ENCODE peak calls at places on chromosomes 11 and 22, in ten cellular contexts. S, V, N, G, H, Q, X, P, M and Z are unnamed samples.

GRCh38 chr11:8101421-8101820 is 20.4 kb downstream of the TUB start:
- DNase-seq in S (peak), V (no peak), N (no peak), G (no peak), H (no peak), Q (peak), X (no peak), P (no peak), M (no peak), Z (no peak)

GRCh38 chr22:43434601-43435311 is 22.9 kb downstream of the MPPED1 start:
- DNase-seq in S (peak), V (peak), N (no peak), G (no peak), H (no peak), Q (no peak), X (no peak), P (no peak), M (no peak), Z (no peak)

GRCh38 chr11:34366522-34366921 is 8.7 kb upstream of the ABTB2 start:
- DNase-seq in S (no peak), V (no peak), N (peak), G (no peak), H (peak), Q (no peak), X (peak), P (no peak), M (no peak), Z (no peak)

GRCh38 chr11:33211588-33211987 is 45.6 kb upstream of the HIPK3 start:
- DNase-seq in S (no peak), V (no peak), N (no peak), G (no peak), H (peak), Q (no peak), X (no peak), P (peak), M (no peak), Z (no peak)

GRCh38 chr11:61334434-61335354 is 1.7 kb downstream of the TKFC start:
- DNase-seq in S (no peak), V (no peak), N (no peak), G (no peak), H (peak), Q (no peak), X (peak), P (peak), M (peak), Z (peak)

GRCh38 chr11:56521955-56522354 is 21.1 kb downstream of the OR5M11 start:
- DNase-seq in S (no peak), V (no peak), N (no peak), G (no peak), H (no peak), Q (no peak), X (no peak), P (no peak), M (no peak), Z (no peak)

GRCh38 chr11:70415642-70416395 is 17.5 kb downstream of the CTTN start:
- DNase-seq in S (no peak), V (no peak), N (peak), G (no peak), H (no peak), Q (no peak), X (peak), P (no peak), M (peak), Z (no peak)

GRCh38 chr11:122308286-122308685 is 192.3 kb upstream of the BLID start:
- DNase-seq in S (no peak), V (no peak), N (no peak), G (no peak), H (no peak), Q (no peak), X (no peak), P (no peak), M (no peak), Z (no peak)

GRCh38 chr11:17864478-17864941 is 129.9 kb downstream of the KCNC1 start:
- DNase-seq in S (no peak), V (no peak), N (no peak), G (no peak), H (no peak), Q (no peak), X (no peak), P (no peak), M (no peak), Z (no peak)

GRCh38 chr11:19679952-19680823 is 32.4 kb upstream of the NAV2 start:
- DNase-seq in S (no peak), V (peak), N (peak), G (peak), H (peak), Q (peak), X (peak), P (peak), M (peak), Z (peak)

GRCh38 chr11:19686234-19686633 is 26.4 kb upstream of the NAV2 start:
- DNase-seq in S (no peak), V (no peak), N (no peak), G (no peak), H (no peak), Q (no peak), X (no peak), P (no peak), M (no peak), Z (no peak)

GRCh38 chr11:19680824-19681368 is 31.7 kb upstream of the NAV2 start:
- DNase-seq in S (no peak), V (no peak), N (peak), G (no peak), H (no peak), Q (no peak), X (no peak), P (no peak), M (no peak), Z (peak)

GRCh38 chr11:19683862-19684491 is 28.7 kb upstream of the NAV2 start:
- DNase-seq in S (no peak), V (no peak), N (no peak), G (no peak), H (no peak), Q (no peak), X (no peak), P (no peak), M (no peak), Z (no peak)

GRCh38 chr11:19683141-19683805 is 29.4 kb upstream of the NAV2 start:
- DNase-seq in S (no peak), V (no peak), N (no peak), G (no peak), H (peak), Q (peak), X (peak), P (no peak), M (no peak), Z (no peak)
- H3K4me3 ChIP-seq in S (no peak), V (no peak), N (no peak), G (no peak), H (no peak), Q (no peak), X (no peak), P (no peak), M (no peak), Z (no peak)

GRCh38 chr22:39401301-39401631 is 1.7 kb downstream of the TAB1 start:
- DNase-seq in S (no peak), V (no peak), N (no peak), G (no peak), H (no peak), Q (no peak), X (no peak), P (no peak), M (no peak), Z (no peak)
- TF ChIP-seq CTCF in S (no peak), V (no peak), N (no peak), G (no peak), H (no peak), Q (no peak), X (no peak), P (no peak), M (no peak), Z (no peak)

DNA sequence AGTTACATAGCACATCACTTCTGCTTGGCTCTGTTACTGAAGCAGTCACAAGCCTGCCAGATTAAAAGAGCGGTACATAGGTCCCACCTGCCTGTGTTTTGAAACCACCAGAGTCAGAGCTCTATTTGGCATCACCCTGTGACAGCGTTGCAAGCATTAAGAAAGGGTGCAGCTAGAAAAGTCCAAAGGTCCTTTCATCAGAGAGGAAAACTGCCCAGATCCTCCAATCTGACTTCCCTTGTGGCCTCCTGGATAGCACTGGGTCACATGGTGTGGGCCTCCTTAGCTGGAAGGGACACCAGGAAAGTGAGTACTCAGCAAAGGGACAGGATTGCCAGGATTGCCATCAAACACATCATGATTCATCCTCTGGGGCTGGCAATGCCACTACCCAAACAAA is 22.9 kb downstream of the STX3 start:
- DNase-seq in S (no peak), V (no peak), N (no peak), G (no peak), H (no peak), Q (no peak), X (no peak), P (no peak), M (no peak), Z (no peak)
- H3K4me3 ChIP-seq in S (no peak), V (no peak), N (no peak), G (no peak), H (no peak), Q (no peak), X (no peak), P (no peak), M (no peak), Z (no peak)

GRCh38 chr11:94746721-94747120 is 21.4 kb upstream of the AMOTL1 start:
- DNase-seq in S (no peak), V (no peak), N (no peak), G (no peak), H (no peak), Q (no peak), X (no peak), P (no peak), M (no peak), Z (no peak)
- TF ChIP-seq CTCF in S (no peak), V (no peak), N (no peak), G (no peak), H (no peak), Q (no peak), X (no peak), P (no peak), M (no peak), Z (no peak)

GRCh38 chr22:24008022-24008283 is 2.7 kb upstream of the GSTT4 start:
- DNase-seq in S (no peak), V (no peak), N (no peak), G (no peak), H (no peak), Q (no peak), X (no peak), P (no peak), M (no peak), Z (no peak)
- H3K4me3 ChIP-seq in S (no peak), V (no peak), N (no peak), G (no peak), H (no peak), Q (no peak), X (no peak), P (no peak), M (no peak), Z (no peak)

DNA sequence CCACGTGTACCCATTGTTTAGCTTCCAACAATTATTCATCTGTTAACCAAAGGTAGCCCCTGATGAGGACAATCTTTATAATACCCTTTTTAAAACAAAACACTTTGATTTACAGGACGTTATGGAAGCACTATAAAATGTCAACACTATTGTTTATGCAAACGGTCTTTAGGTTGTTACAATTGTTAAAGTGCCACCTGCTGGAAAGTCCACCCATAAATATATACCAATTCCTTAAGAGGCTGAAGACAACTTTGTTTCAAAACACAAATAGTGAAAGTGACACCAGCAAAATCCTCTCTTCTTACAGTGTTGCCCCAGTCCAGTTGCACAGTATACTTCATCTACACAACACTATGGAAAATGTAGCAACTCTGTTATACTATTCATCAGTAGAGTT is 68.9 kb upstream of the SLN start:
- DNase-seq in S (no peak), V (no peak), N (no peak), G (no peak), H (no peak), Q (no peak), X (no peak), P (peak), M (no peak), Z (no peak)
- TF ChIP-seq CTCF in S (no peak), V (no peak), N (no peak), G (no peak), H (no peak), Q (no peak), X (no peak), P (no peak), M (peak), Z (peak)

DNA sequence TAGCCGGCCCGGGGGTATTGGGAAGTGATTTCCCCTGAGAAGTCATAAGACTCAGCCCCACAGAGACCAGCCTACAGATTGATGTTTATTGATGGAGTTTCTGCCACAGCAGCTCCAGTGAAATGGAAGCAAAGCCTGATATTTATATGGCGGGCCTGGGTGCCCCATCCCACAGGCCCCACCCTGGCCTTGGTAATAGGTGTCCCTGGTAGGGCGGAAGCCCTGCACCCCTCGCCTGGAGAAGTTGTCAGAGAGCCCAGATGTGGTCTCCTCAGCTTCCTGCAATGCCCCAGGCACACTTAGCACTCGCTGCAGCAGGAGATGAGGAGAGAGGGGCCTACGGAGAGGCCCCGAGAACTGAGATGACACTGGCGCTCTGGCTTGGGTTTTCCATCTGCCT is 107.4 kb downstream of the MORC2 start:
- DNase-seq in S (peak), V (peak), N (no peak), G (no peak), H (no peak), Q (no peak), X (no peak), P (no peak), M (no peak), Z (no peak)
- H3K4me3 ChIP-seq in S (no peak), V (no peak), N (no peak), G (no peak), H (no peak), Q (no peak), X (no peak), P (no peak), M (no peak), Z (no peak)

GRCh38 chr11:3016861-3017260 is 24.7 kb upstream of the NAP1L4 start:
- DNase-seq in S (no peak), V (no peak), N (no peak), G (no peak), H (no peak), Q (no peak), X (no peak), P (no peak), M (no peak), Z (no peak)
- TF ChIP-seq CTCF in S (no peak), V (no peak), N (no peak), G (no peak), H (no peak), Q (no peak), X (peak), P (no peak), M (no peak), Z (no peak)

DNA sequence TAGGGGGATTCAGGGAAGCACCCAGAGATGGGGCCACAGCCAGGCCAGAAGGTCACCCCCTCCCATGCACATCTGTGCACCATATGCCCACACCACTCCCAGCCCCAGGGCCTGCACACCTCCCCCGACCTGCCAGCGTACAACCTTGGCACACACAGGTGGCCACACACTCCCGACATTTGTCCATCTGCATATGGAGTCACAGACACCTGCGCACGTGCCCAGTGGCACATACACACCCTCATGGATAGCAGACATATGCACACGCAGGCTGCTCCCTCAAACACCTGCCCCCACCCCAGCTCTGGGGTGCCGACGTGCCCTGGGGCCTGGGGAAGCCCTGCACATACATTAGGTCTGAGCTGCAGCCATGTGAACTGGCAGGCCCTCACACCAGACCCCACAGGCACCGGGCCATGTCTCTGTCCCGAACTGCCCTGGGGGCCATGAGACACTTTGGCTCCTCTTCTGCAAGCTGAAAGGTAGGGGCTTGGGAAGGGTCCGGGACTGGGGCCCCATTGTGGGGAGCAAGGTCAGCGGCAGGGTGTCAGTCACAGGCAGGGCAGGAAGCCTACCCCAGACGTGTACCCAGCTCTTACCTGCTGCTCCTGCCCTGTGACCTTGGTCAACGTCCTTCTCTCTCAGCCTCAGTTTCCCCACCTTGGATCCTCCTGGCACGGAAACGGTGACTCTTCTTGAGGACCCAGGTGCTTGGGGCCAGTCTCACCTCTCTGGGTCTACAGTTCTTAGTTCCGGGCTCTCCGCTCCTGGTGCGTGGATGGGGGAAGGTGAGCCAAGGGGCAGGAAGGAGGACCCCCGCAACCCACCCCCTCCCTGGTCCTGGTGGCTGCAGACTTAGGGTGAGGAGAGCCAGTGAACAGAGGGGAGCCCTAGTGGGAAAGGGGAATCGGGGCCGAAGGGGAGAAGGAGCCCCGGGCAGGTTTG is 582 bp upstream of the CABP7 start:
- DNase-seq in S (no peak), V (no peak), N (no peak), G (no peak), H (no peak), Q (no peak), X (no peak), P (no peak), M (no peak), Z (no peak)
- H3K4me3 ChIP-seq in S (no peak), V (no peak), N (no peak), G (no peak), H (no peak), Q (no peak), X (no peak), P (no peak), M (no peak), Z (no peak)